ENCODE peak calls at places on chromosomes 4 and X, in five cellular contexts. One of them, this sample, is unnamed.

GRCh38 chr4:79662651-79663050 is 254.6 kb upstream of the GK2 start:
- DNase-seq in HCT116: no peak
- DNase-seq in GM23338: no peak
- DNase-seq in K562: no peak
- DNase-seq in SK-N-SH: no peak
- DNase-seq in this sample: no peak

GRCh38 chrX:39674771-39675553 is 422.8 kb downstream of the BCOR start:
- DNase-seq in HCT116: no peak
- DNase-seq in GM23338: no peak
- DNase-seq in K562: no peak
- DNase-seq in SK-N-SH: no peak
- DNase-seq in this sample: no peak

GRCh38 chr4:7282094-7282370 is 89.7 kb downstream of the SORCS2 start:
- DNase-seq in HCT116: no peak
- DNase-seq in GM23338: no peak
- DNase-seq in K562: no peak
- DNase-seq in SK-N-SH: peak
- DNase-seq in this sample: no peak

GRCh38 chrX:151970661-151971060 is 3.8 kb downstream of the GABRE start:
- DNase-seq in HCT116: no peak
- DNase-seq in GM23338: no peak
- DNase-seq in K562: no peak
- DNase-seq in SK-N-SH: no peak
- DNase-seq in this sample: peak

GRCh38 chr4:30535255-30535654 is 184.9 kb upstream of the PCDH7 start:
- DNase-seq in HCT116: no peak
- DNase-seq in GM23338: no peak
- DNase-seq in K562: no peak
- DNase-seq in SK-N-SH: no peak
- DNase-seq in this sample: no peak

GRCh38 chr4:65340382-65341109 is 329.7 kb downstream of the EPHA5 start:
- DNase-seq in HCT116: no peak
- DNase-seq in GM23338: no peak
- DNase-seq in K562: no peak
- DNase-seq in SK-N-SH: no peak
- DNase-seq in this sample: no peak

GRCh38 chrX:53412441-53412840 is 10.0 kb downstream of the SMC1A start:
- DNase-seq in HCT116: no peak
- DNase-seq in GM23338: no peak
- DNase-seq in K562: no peak
- DNase-seq in SK-N-SH: no peak
- DNase-seq in this sample: peak

GRCh38 chr4:74932832-74933561 is at the start of gene PARM1:
- DNase-seq in HCT116: peak
- DNase-seq in GM23338: peak
- DNase-seq in K562: peak
- DNase-seq in SK-N-SH: peak
- DNase-seq in this sample: peak

GRCh38 chrX:35380808-35381700 is 417.1 kb upstream of the MAGEB16 start:
- DNase-seq in HCT116: no peak
- DNase-seq in GM23338: peak
- DNase-seq in K562: no peak
- DNase-seq in SK-N-SH: peak
- DNase-seq in this sample: peak

GRCh38 chr4:682490-683172 is 6.3 kb downstream of the SLC49A3 start:
- DNase-seq in HCT116: no peak
- DNase-seq in GM23338: no peak
- DNase-seq in K562: no peak
- DNase-seq in SK-N-SH: no peak
- DNase-seq in this sample: no peak

GRCh38 chr4:39043697-39044363 is 11.6 kb upstream of the TMEM156 start:
- DNase-seq in HCT116: no peak
- DNase-seq in GM23338: peak
- DNase-seq in K562: no peak
- DNase-seq in SK-N-SH: peak
- DNase-seq in this sample: no peak

GRCh38 chr4:7978907-7979651 is 39.4 kb upstream of the AFAP1 start:
- DNase-seq in HCT116: no peak
- DNase-seq in GM23338: peak
- DNase-seq in K562: no peak
- DNase-seq in SK-N-SH: no peak
- DNase-seq in this sample: no peak

GRCh38 chr4:141462361-141462760 is 174.0 kb upstream of the IL15 start:
- DNase-seq in HCT116: no peak
- DNase-seq in GM23338: no peak
- DNase-seq in K562: no peak
- DNase-seq in SK-N-SH: no peak
- DNase-seq in this sample: no peak

GRCh38 chr4:102483120-102483519 is 18.0 kb upstream of the NFKB1 start:
- DNase-seq in HCT116: no peak
- DNase-seq in GM23338: no peak
- DNase-seq in K562: no peak
- DNase-seq in SK-N-SH: no peak
- DNase-seq in this sample: no peak

GRCh38 chr4:8349664-8350225 is 80.2 kb downstream of the HTRA3 start:
- DNase-seq in HCT116: no peak
- DNase-seq in GM23338: no peak
- DNase-seq in K562: no peak
- DNase-seq in SK-N-SH: no peak
- DNase-seq in this sample: no peak

GRCh38 chr4:25694466-25694865 is 38.8 kb downstream of the SLC34A2 start:
- DNase-seq in HCT116: no peak
- DNase-seq in GM23338: no peak
- DNase-seq in K562: no peak
- DNase-seq in SK-N-SH: no peak
- DNase-seq in this sample: no peak

GRCh38 chrX:119698835-119699234 is 5.9 kb upstream of the SEPTIN6 start:
- DNase-seq in HCT116: peak
- DNase-seq in GM23338: peak
- DNase-seq in K562: peak
- DNase-seq in SK-N-SH: peak
- DNase-seq in this sample: peak

GRCh38 chrX:65575024-65575423 is 40.4 kb upstream of the LAS1L start:
- DNase-seq in HCT116: no peak
- DNase-seq in GM23338: no peak
- DNase-seq in K562: no peak
- DNase-seq in SK-N-SH: no peak
- DNase-seq in this sample: no peak

GRCh38 chr4:3444351-3445110 is 2.8 kb downstream of the HGFAC start:
- DNase-seq in HCT116: no peak
- DNase-seq in GM23338: no peak
- DNase-seq in K562: no peak
- DNase-seq in SK-N-SH: no peak
- DNase-seq in this sample: no peak

GRCh38 chrX:38426785-38427184 is 74.4 kb downstream of the OTC start:
- DNase-seq in HCT116: no peak
- DNase-seq in GM23338: no peak
- DNase-seq in K562: no peak
- DNase-seq in SK-N-SH: no peak
- DNase-seq in this sample: no peak

GRCh38 chrX:16946971-16947562 is 609 bp downstream of the REPS2 start:
- DNase-seq in HCT116: no peak
- DNase-seq in GM23338: no peak
- DNase-seq in K562: peak
- DNase-seq in SK-N-SH: no peak
- DNase-seq in this sample: no peak

GRCh38 chrX:54093159-54093558 is 48.9 kb upstream of the PHF8 start:
- DNase-seq in HCT116: no peak
- DNase-seq in GM23338: no peak
- DNase-seq in K562: no peak
- DNase-seq in SK-N-SH: no peak
- DNase-seq in this sample: no peak

GRCh38 chr4:83959160-83959559 is 423.3 kb downstream of the GPAT3 start:
- DNase-seq in HCT116: no peak
- DNase-seq in GM23338: no peak
- DNase-seq in K562: no peak
- DNase-seq in SK-N-SH: no peak
- DNase-seq in this sample: no peak

GRCh38 chr4:154534296-154534695 is 15.9 kb downstream of the PLRG1 start:
- DNase-seq in HCT116: no peak
- DNase-seq in GM23338: no peak
- DNase-seq in K562: no peak
- DNase-seq in SK-N-SH: no peak
- DNase-seq in this sample: no peak

GRCh38 chrX:28638775-28639174 is 51.5 kb downstream of the IL1RAPL1 start:
- DNase-seq in HCT116: peak
- DNase-seq in GM23338: no peak
- DNase-seq in K562: no peak
- DNase-seq in SK-N-SH: no peak
- DNase-seq in this sample: no peak

GRCh38 chrX:140050906-140051305 is 85.6 kb upstream of the CXorf66 start:
- DNase-seq in HCT116: no peak
- DNase-seq in GM23338: peak
- DNase-seq in K562: no peak
- DNase-seq in SK-N-SH: no peak
- DNase-seq in this sample: no peak

GRCh38 chrX:31314921-31315320 is 243.1 kb upstream of the FTHL17 start:
- DNase-seq in HCT116: no peak
- DNase-seq in GM23338: no peak
- DNase-seq in K562: no peak
- DNase-seq in SK-N-SH: no peak
- DNase-seq in this sample: no peak
- H3K4me3 ChIP-seq in HCT116: no peak
- H3K4me3 ChIP-seq in GM23338: no peak
- H3K4me3 ChIP-seq in K562: no peak
- H3K4me3 ChIP-seq in SK-N-SH: no peak
- H3K4me3 ChIP-seq in this sample: no peak

GRCh38 chrX:71657267-71657666 is 10.1 kb upstream of the LOC101059915 start:
- DNase-seq in HCT116: no peak
- DNase-seq in GM23338: no peak
- DNase-seq in K562: no peak
- DNase-seq in SK-N-SH: no peak
- DNase-seq in this sample: no peak

GRCh38 chrX:71653344-71653743 is 14.0 kb upstream of the LOC101059915 start:
- DNase-seq in HCT116: no peak
- DNase-seq in GM23338: no peak
- DNase-seq in K562: no peak
- DNase-seq in SK-N-SH: no peak
- DNase-seq in this sample: no peak

GRCh38 chrX:71650333-71650969 is 16.9 kb upstream of the LOC101059915 start:
- DNase-seq in HCT116: no peak
- DNase-seq in GM23338: no peak
- DNase-seq in K562: no peak
- DNase-seq in SK-N-SH: no peak
- DNase-seq in this sample: no peak

GRCh38 chrX:71652405-71652804 is 14.9 kb upstream of the LOC101059915 start:
- DNase-seq in HCT116: peak
- DNase-seq in GM23338: peak
- DNase-seq in K562: peak
- DNase-seq in SK-N-SH: peak
- DNase-seq in this sample: peak
- TF ChIP-seq REST in HCT116: no peak
- TF ChIP-seq REST in GM23338: no peak
- TF ChIP-seq REST in K562: no peak
- TF ChIP-seq REST in SK-N-SH: no peak
- TF ChIP-seq REST in this sample: no peak

GRCh38 chr4:44425614-44426208 is 22.9 kb downstream of the KCTD8 start:
- DNase-seq in HCT116: no peak
- DNase-seq in GM23338: peak
- DNase-seq in K562: no peak
- DNase-seq in SK-N-SH: peak
- DNase-seq in this sample: no peak
- TF ChIP-seq CTCF in HCT116: no peak
- TF ChIP-seq CTCF in GM23338: peak
- TF ChIP-seq CTCF in K562: peak
- TF ChIP-seq CTCF in SK-N-SH: peak
- TF ChIP-seq CTCF in this sample: no peak

GRCh38 chr4:140253556-140254027 is 99.6 kb upstream of the MAML3 start:
- DNase-seq in HCT116: no peak
- DNase-seq in GM23338: no peak
- DNase-seq in K562: no peak
- DNase-seq in SK-N-SH: no peak
- DNase-seq in this sample: no peak
- H3K4me3 ChIP-seq in HCT116: peak
- H3K4me3 ChIP-seq in GM23338: peak
- H3K4me3 ChIP-seq in K562: no peak
- H3K4me3 ChIP-seq in SK-N-SH: no peak
- H3K4me3 ChIP-seq in this sample: no peak

DNA sequence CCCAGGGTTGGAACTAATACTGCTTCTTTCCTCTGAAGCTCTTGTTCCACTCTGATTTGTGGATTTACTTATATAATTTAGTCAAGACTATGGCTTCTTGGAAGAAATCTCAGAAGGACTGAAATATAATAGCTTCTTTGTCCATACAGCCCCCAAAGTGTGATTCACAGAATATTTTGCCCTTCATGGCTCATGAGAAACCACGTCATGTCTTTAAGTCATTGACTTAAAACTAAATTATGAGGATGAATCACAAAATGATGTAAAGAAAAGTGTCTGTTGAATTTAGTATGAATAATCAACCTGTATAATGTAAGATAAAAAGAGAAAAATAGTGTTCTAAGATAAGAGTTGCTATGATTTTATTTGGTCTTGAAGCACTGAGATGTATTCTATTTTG is 43.3 kb upstream of the AGA start:
- DNase-seq in HCT116: no peak
- DNase-seq in GM23338: no peak
- DNase-seq in K562: no peak
- DNase-seq in SK-N-SH: no peak
- DNase-seq in this sample: no peak
- TF ChIP-seq REST in HCT116: no peak
- TF ChIP-seq REST in GM23338: no peak
- TF ChIP-seq REST in K562: no peak
- TF ChIP-seq REST in SK-N-SH: no peak
- TF ChIP-seq REST in this sample: no peak

GRCh38 chr4:23934915-23935314 is 45.1 kb upstream of the PPARGC1A start:
- DNase-seq in HCT116: no peak
- DNase-seq in GM23338: no peak
- DNase-seq in K562: no peak
- DNase-seq in SK-N-SH: no peak
- DNase-seq in this sample: no peak

GRCh38 chr4:23932186-23932585 is 42.3 kb upstream of the PPARGC1A start:
- DNase-seq in HCT116: no peak
- DNase-seq in GM23338: peak
- DNase-seq in K562: no peak
- DNase-seq in SK-N-SH: no peak
- DNase-seq in this sample: no peak

GRCh38 chr4:23934223-23934622 is 44.4 kb upstream of the PPARGC1A start:
- DNase-seq in HCT116: no peak
- DNase-seq in GM23338: peak
- DNase-seq in K562: no peak
- DNase-seq in SK-N-SH: no peak
- DNase-seq in this sample: no peak

GRCh38 chr4:23931489-23931830 is 41.6 kb upstream of the PPARGC1A start:
- DNase-seq in HCT116: no peak
- DNase-seq in GM23338: no peak
- DNase-seq in K562: no peak
- DNase-seq in SK-N-SH: no peak
- DNase-seq in this sample: no peak

GRCh38 chr4:23932935-23933334 is 43.1 kb upstream of the PPARGC1A start:
- DNase-seq in HCT116: no peak
- DNase-seq in GM23338: peak
- DNase-seq in K562: no peak
- DNase-seq in SK-N-SH: no peak
- DNase-seq in this sample: no peak
- TF ChIP-seq CTCF in HCT116: no peak
- TF ChIP-seq CTCF in GM23338: peak
- TF ChIP-seq CTCF in K562: no peak
- TF ChIP-seq CTCF in SK-N-SH: no peak
- TF ChIP-seq CTCF in this sample: no peak